ENCODE peak calls at places on chromosomes 6 and 20, in nine cellular contexts. X is breast epithelium; B is effector memory CD4-positive, alpha-beta T cell; R is fibroblast of lung; D is naive thymus-derived CD4-positive, alpha-beta T cell; Q is CD8-positive, alpha-beta T cell; J is GM06990; U is prostate gland; C is CD4-positive, CD25-positive, alpha-beta regulatory T cell. W is an unnamed sample.

GRCh38 chr6:142642651-142643050 is 302.3 kb downstream of the HIVEP2 start:
- DNase-seq in X (no peak), B (no peak), R (peak; percentile 5), D (no peak), Q (no peak), J (no peak), U (no peak), C (no peak), W (no peak)

GRCh38 chr6:26268659-26269402 is 96.2 kb upstream of the BTN3A2 start:
- DNase-seq in X (no peak), B (no peak), R (peak; percentile 81), D (no peak), Q (no peak), J (no peak), U (no peak), C (peak; percentile 70), W (no peak)

GRCh38 chr6:35146453-35146852 is 5.3 kb upstream of the TCP11 start:
- DNase-seq in X (peak; percentile 35), B (no peak), R (peak; percentile 45), D (no peak), Q (no peak), J (no peak), U (peak; percentile 46), C (peak; percentile 64), W (peak; percentile 68)

GRCh38 chr6:127786109-127786508 is 114.7 kb downstream of the THEMIS start:
- DNase-seq in X (no peak), B (no peak), R (peak; percentile 2), D (no peak), Q (no peak), J (no peak), U (no peak), C (no peak), W (peak; percentile 3)

GRCh38 chr6:72245565-72245964 is 359.2 kb downstream of the RIMS1 start:
- DNase-seq in X (no peak), B (no peak), R (peak; percentile 41), D (no peak), Q (no peak), J (no peak), U (no peak), C (no peak), W (no peak)

GRCh38 chr6:159988983-159989454 is 20.1 kb downstream of the IGF2R start:
- DNase-seq in X (no peak), B (no peak), R (peak; percentile 73), D (no peak), Q (no peak), J (no peak), U (no peak), C (peak; percentile 59), W (peak; percentile 81)

GRCh38 chr20:59633646-59634045 is 29.3 kb downstream of the PHACTR3 start:
- DNase-seq in X (no peak), B (no peak), R (no peak), D (no peak), Q (no peak), J (no peak), U (no peak), C (no peak), W (no peak)

GRCh38 chr6:24900917-24901697 is 34.7 kb downstream of the RIPOR2 start:
- DNase-seq in X (no peak), B (no peak), R (no peak), D (no peak), Q (no peak), J (no peak), U (no peak), C (no peak), W (no peak)

GRCh38 chr6:117542493-117542892 is 59.8 kb downstream of the GOPC start:
- DNase-seq in X (no peak), B (no peak), R (no peak), D (no peak), Q (no peak), J (no peak), U (no peak), C (no peak), W (no peak)

GRCh38 chr6:148885154-148885870 is 138.5 kb downstream of the UST start:
- DNase-seq in X (no peak), B (no peak), R (peak; percentile 90), D (no peak), Q (no peak), J (no peak), U (no peak), C (no peak), W (peak; percentile 28)

GRCh38 chr20:17227669-17228623 is 1.1 kb downstream of the PCSK2 start:
- DNase-seq in X (no peak), B (no peak), R (peak; percentile 1), D (no peak), Q (no peak), J (no peak), U (no peak), C (no peak), W (no peak)

DNA sequence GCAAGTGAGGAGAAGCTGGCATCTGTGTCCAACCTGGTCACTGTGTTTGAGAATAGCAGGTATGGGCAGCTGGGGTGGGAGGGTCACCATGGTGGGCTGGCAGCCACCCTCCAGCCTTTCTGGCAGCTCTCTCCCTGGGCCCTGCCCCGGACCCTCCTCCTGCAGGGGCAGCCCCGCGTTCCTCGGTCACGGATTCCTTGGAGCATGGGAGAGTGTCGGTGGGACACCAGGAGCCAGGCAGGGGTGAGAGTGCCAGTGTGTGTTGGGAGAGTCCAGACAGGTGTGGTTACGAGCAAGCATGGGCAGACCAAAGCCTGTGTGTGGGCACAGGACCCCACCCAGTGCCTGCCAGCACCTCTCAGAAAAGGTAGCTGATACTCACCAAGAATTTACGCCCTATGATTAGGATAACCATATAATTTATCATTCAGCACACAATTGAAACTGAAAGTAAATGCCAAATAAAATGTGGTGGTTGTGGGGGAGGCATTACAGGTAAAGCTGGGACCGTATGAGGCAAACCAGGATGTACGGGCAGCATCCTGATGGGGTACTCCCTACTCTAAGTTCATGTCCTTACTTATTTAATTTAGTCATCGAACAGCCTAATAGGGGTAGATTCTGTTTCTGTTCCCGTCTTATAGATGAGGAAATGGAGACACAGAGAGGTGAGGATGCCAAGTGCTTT is 516 bp downstream of the FGD2 start:
- DNase-seq in X (no peak), B (no peak), R (no peak), D (no peak), Q (no peak), J (no peak), U (no peak), C (peak; percentile 46), W (no peak)
- H3K4me3 ChIP-seq in X (peak overlapping the region; percentile 39), B (no peak overlapping the region), R (no peak overlapping the region), D (peak overlapping the region; percentile 4), Q (no peak overlapping the region), J (peak overlapping the region; percentile 92), U (peak overlapping the region; percentile 6), C (peak overlapping the region; percentile 58), W (no peak overlapping the region)

DNA sequence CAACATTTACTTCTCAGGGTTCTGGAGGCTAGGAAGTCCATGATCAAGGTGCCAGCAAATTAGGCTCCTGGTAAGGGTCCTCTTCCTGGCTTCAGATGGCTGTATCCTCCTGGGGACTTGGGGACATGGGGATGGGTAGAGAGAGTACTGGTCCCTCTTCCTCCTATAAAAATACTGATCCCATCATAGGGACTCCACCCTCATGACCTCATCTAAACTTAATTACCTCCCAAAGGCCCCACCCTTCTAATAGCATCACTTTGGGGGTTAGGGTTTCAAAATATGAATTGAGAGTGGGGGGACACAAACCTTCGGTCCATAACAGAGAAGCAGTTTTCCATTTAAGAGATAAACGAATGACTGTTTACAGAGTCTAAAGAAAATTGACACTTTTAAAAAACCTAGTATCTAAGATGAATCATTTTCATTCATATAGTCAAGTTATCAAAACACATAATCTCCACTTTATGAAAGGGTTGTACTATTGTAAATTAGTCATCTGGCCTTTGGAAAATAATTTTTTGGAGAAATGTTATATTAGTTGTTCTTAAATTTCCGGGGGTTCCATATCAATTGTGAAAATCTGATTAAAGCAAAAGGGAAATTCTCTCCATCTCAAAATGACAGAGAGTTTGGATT is 33.5 kb downstream of the ELOVL5 start:
- DNase-seq in X (no peak), B (no peak), R (no peak), D (no peak), Q (no peak), J (no peak), U (no peak), C (no peak), W (no peak)
- H3K4me3 ChIP-seq in X (no peak overlapping the region), B (no peak overlapping the region), R (no peak overlapping the region), D (no peak overlapping the region), Q (no peak overlapping the region), J (no peak overlapping the region), U (no peak overlapping the region), C (peak overlapping the region; percentile 21), W (no peak overlapping the region)

DNA sequence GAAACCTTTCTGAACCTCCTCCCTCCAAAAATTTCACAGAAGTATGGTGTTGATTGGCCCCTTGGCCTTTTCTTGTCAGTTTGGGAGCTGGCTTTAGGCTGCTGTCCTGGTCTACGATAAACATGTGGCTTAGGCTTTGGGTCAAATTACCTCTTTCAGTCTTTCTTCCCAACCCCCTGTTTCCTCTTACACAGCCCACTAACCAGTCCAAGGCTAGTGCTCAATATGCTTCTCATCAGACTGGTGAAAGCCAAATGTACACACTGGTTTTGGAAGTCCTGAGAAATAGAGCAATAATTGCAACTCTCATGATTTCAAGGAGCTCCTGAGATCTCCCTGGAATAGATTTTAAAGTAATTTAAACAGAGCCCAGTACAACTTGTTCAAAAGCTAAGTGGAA is 933.7 kb upstream of the GJE1 start:
- DNase-seq in X (no peak), B (no peak), R (peak; percentile 8), D (no peak), Q (no peak), J (no peak), U (no peak), C (no peak), W (no peak)
- H3K4me3 ChIP-seq in X (no peak overlapping the region), B (no peak overlapping the region), R (no peak overlapping the region), D (no peak overlapping the region), Q (no peak overlapping the region), J (no peak overlapping the region), U (no peak overlapping the region), C (no peak overlapping the region), W (no peak overlapping the region)

GRCh38 chr20:25249198-25249931 is 1.5 kb downstream of the PYGB start:
- DNase-seq in X (peak; percentile 58), B (no peak), R (peak; percentile 25), D (no peak), Q (no peak), J (no peak), U (peak; percentile 64), C (no peak), W (peak; percentile 31)

GRCh38 chr20:25252226-25252625 is 4.3 kb downstream of the PYGB start:
- DNase-seq in X (peak; percentile 12), B (no peak), R (no peak), D (no peak), Q (no peak), J (no peak), U (no peak), C (no peak), W (no peak)

GRCh38 chr20:25251558-25251957 is 3.7 kb downstream of the PYGB start:
- DNase-seq in X (no peak), B (no peak), R (no peak), D (no peak), Q (no peak), J (no peak), U (no peak), C (no peak), W (no peak)

GRCh38 chr20:25250508-25250907 is 2.6 kb downstream of the PYGB start:
- DNase-seq in X (peak; percentile 11), B (no peak), R (peak; percentile 45), D (no peak), Q (no peak), J (no peak), U (no peak), C (no peak), W (no peak)

DNA sequence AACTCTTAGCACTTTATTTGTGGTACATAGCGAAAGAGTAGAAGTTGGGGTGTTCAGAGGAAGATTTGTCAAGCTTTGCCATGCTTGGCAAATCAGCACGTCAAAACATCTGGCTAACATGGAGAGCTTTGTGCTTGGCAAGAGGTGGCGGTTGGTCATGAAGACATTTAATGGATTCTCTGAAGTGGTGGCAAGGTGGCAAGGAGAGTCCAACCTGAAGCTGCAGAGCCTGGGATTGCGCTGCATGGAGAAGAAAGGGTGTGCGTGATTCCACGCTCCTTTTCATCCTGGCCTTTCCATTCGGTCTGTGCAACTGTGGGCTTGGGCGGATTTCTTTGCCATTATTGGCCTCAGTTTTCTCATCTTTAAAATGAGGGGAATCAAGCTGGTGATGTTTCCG is 3.1 kb downstream of the PYGB start:
- DNase-seq in X (peak; percentile 11), B (no peak), R (no peak), D (no peak), Q (no peak), J (no peak), U (no peak), C (no peak), W (no peak)
- H3K4me3 ChIP-seq in X (no peak overlapping the region), B (no peak overlapping the region), R (no peak overlapping the region), D (no peak overlapping the region), Q (no peak overlapping the region), J (no peak overlapping the region), U (no peak overlapping the region), C (no peak overlapping the region), W (no peak overlapping the region)

W was measured in fibroblast of pulmonary artery.